ENCODE peak calls at places on chromosome 4, in eight cellular contexts. W is GM23338; Y is H7; J is naive thymus-derived CD4-positive, alpha-beta T cell; K is brain microvascular endothelial cell; Z is hepatocyte; L is neural progenitor cell; U is CD8-positive, alpha-beta memory T cell. T is an unnamed sample. For H3K27me3, the result is how much of the 10 kb centered on the place peaks cover.

GRCh38 chr4:67234296-67234695 is 311.0 kb downstream of the CENPC start:
- DNase-seq in J (no peak), Z (peak), Y (no peak), U (no peak), L (peak), W (peak), K (no peak), T (no peak)

GRCh38 chr4:156824451-156825060 is 147.0 kb downstream of the PDGFC start:
- DNase-seq in U (no peak), Z (no peak), J (no peak), W (no peak), Y (no peak), L (no peak), K (no peak), T (no peak)

GRCh38 chr4:92121099-92121498 is 182.7 kb upstream of the GRID2 start:
- DNase-seq in J (no peak), Y (no peak), Z (peak), W (no peak), U (no peak), L (no peak), K (no peak), T (no peak)

GRCh38 chr4:96183630-96184029 is 343.7 kb downstream of the PDHA2 start:
- DNase-seq in U (no peak), L (no peak), Y (no peak), W (no peak), K (no peak), J (no peak), Z (no peak), T (no peak)

GRCh38 chr4:137641554-137641953 is 109.3 kb upstream of the PCDH18 start:
- DNase-seq in U (no peak), W (no peak), L (no peak), J (no peak), K (peak), Z (no peak), Y (no peak), T (no peak)

GRCh38 chr4:113057891-113058290 is 8.4 kb downstream of the ANK2 start:
- DNase-seq in W (no peak), Y (no peak), U (no peak), J (no peak), K (peak), L (no peak), Z (no peak), T (no peak)

GRCh38 chr4:41320786-41321185 is 64.1 kb downstream of the UCHL1 start:
- DNase-seq in K (no peak), L (no peak), U (no peak), J (no peak), Y (no peak), Z (no peak), W (no peak), T (no peak)

GRCh38 chr4:151801547-151802516 is 41.0 kb upstream of the GATB start:
- DNase-seq in L (peak), J (peak), W (peak), U (peak), Y (peak), K (peak), Z (peak), T (peak)

GRCh38 chr4:37922323-37922722 is 31.4 kb downstream of the TBC1D1 start:
- DNase-seq in L (no peak), U (no peak), Z (no peak), J (no peak), Y (no peak), K (peak), W (no peak), T (no peak)

GRCh38 chr4:40809058-40809457 is 59.3 kb downstream of the NSUN7 start:
- DNase-seq in J (no peak), Y (no peak), U (no peak), L (no peak), Z (peak), W (peak), K (no peak), T (no peak)

GRCh38 chr4:6963139-6963611 is 53.5 kb downstream of the TBC1D14 start:
- DNase-seq in K (peak), U (no peak), Z (no peak), L (no peak), J (no peak), W (no peak), Y (peak), T (no peak)

GRCh38 chr4:126851391-126851790 is 781.4 kb upstream of the INTU start:
- DNase-seq in U (no peak), K (no peak), L (no peak), W (no peak), Y (no peak), Z (no peak), J (no peak), T (no peak)

GRCh38 chr4:119261986-119262385 is 49.5 kb downstream of the USP53 start:
- DNase-seq in K (no peak), U (no peak), J (no peak), L (no peak), Z (no peak), W (no peak), Y (no peak), T (no peak)

GRCh38 chr4:100008048-100008447 is 58.0 kb upstream of the H2AZ1 start:
- DNase-seq in L (no peak), K (peak), W (no peak), Z (no peak), J (no peak), Y (no peak), U (no peak), T (no peak)

GRCh38 chr4:55183926-55184599 is 58.7 kb upstream of the KDR start:
- DNase-seq in L (no peak), K (peak), U (no peak), Y (peak), J (no peak), W (peak), Z (peak), T (no peak)

GRCh38 chr4:37641352-37641751 is 44.8 kb downstream of the RELL1 start:
- DNase-seq in Y (no peak), K (no peak), J (no peak), Z (no peak), W (peak), L (no peak), U (no peak), T (no peak)

GRCh38 chr4:177583000-177583399 is 140.8 kb upstream of the AGA start:
- DNase-seq in Y (no peak), K (no peak), J (no peak), Z (no peak), W (no peak), L (no peak), U (no peak), T (no peak)

GRCh38 chr4:109629775-109630174 is 69.7 kb downstream of the MCUB start:
- DNase-seq in W (peak), K (no peak), J (no peak), U (no peak), Z (no peak), L (no peak), Y (peak), T (no peak)

GRCh38 chr4:52937829-52938228 is 75.7 kb downstream of the RASL11B start:
- DNase-seq in K (no peak), Z (no peak), Y (no peak), W (no peak), U (no peak), L (no peak), J (no peak), T (no peak)

GRCh38 chr4:169826634-169827187 is 69.0 kb upstream of the HPF1 start:
- DNase-seq in K (no peak), Z (no peak), W (no peak), J (no peak), L (no peak), Y (no peak), U (no peak), T (no peak)

GRCh38 chr4:169208090-169208455 is 62.7 kb downstream of the SH3RF1 start:
- DNase-seq in W (peak), J (no peak), Y (no peak), U (no peak), L (peak), K (no peak), Z (no peak), T (no peak)

GRCh38 chr4:150593996-150594395 is 12.0 kb downstream of the MAB21L2 start:
- DNase-seq in U (no peak), Y (no peak), J (no peak), L (no peak), W (no peak), Z (no peak), K (no peak), T (no peak)

GRCh38 chr4:69322055-69322454 is 41.8 kb downstream of the UGT2B28 start:
- DNase-seq in L (no peak), K (peak), Y (no peak), W (no peak), U (no peak), Z (no peak), J (no peak), T (no peak)

GRCh38 chr4:46979283-46979682 is 14.1 kb downstream of the GABRA4 start:
- DNase-seq in Y (no peak), L (no peak), J (no peak), U (no peak), Z (no peak), K (no peak), W (no peak), T (no peak)

GRCh38 chr4:46975841-46976551 is 17.4 kb downstream of the GABRA4 start:
- DNase-seq in L (no peak), W (no peak), Z (no peak), J (no peak), K (no peak), Y (no peak), U (no peak), T (peak)

GRCh38 chr4:46975144-46975543 is 18.2 kb downstream of the GABRA4 start:
- DNase-seq in K (no peak), Z (no peak), J (no peak), Y (no peak), L (no peak), U (no peak), W (no peak), T (no peak)

DNA sequence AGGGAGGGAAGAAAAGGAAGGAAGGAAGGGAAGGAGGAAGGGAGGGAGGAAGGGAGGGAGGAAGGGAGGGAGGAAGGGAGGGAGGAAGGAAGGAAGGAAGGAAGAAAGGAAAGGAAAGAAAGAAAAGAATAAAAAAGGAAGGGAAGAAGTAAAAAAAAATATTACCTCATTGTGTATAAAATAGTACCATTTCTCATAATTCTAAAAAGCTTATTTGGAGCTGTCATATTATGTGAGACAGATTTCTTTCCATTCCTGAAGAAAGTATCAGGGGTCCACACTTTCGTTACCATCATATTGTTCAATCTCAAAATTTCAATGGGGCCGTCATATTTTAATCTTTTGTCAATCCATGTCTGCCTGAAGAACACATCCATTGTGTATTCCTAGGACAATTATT is 16.1 kb downstream of the GABRA4 start:
- DNase-seq in W (no peak), Y (no peak), U (no peak), Z (no peak), L (no peak), K (no peak), J (no peak), T (no peak)
- H3K27me3 ChIP-seq in W (under half), Y (under half), U (under half), Z (under half), L (under half), K (under half), J (under half), T (under half)

DNA sequence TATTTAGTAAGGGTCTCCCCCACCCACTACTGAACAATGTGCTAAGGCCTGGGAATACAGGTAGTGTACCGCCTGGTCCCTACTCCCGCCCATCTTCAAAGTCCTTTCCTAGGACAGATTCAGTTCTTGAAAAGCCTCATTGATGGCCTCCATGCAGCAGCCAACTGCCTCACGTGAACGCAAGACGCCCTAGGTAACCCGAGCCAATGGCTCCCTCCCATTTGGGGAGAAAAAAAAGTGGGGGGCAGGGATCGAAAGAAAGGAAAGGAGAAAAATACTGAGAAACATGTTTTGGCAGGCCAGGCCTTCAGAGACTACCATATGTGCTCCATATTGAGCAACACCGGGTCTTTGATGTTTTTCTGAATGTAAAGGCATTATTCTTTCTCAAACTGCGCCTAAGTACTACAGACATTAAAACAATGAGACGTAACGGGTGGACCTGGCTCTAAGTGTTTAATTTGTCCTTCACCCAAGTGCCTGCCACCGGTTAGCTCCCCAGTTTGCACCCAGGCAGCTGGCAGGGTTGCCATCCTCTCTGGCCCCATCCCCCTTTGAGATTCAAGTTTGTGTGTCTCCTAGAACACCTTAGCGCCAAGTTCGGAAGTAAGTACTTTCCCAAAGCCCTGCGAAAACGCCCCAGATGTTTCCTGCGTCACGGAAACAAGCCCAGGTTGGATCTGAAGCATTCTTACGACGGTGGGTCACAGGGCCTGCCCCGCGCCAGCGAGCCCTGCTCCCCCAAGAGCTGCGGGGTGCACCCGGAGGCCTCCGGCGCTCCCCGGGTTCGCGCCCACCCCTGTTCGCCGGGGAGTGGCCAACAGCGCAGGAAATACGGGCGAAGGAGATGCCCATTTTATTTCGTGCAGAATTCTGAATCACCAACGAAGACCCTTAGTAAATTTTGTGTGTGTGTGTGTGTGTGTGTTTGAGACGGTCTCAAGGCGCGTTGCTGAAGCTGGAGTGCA is 30.2 kb downstream of the HAND2 start:
- DNase-seq in Y (peak), U (no peak), W (peak), J (no peak), L (no peak), K (no peak), Z (no peak), T (no peak)
- H3K27me3 ChIP-seq in Y (half or more), U (under half), W (half or more), J (under half), L (half or more), K (under half), Z (half or more), T (under half)

GRCh38 chr4:16869594-16870245 is 28.7 kb downstream of the LDB2 start:
- DNase-seq in K (no peak), L (no peak), U (no peak), Y (no peak), Z (no peak), J (no peak), W (no peak), T (no peak)

GRCh38 chr4:16881151-16881884 is 17.1 kb downstream of the LDB2 start:
- DNase-seq in U (no peak), Y (no peak), L (no peak), W (no peak), K (no peak), Z (no peak), J (no peak), T (no peak)

DNA sequence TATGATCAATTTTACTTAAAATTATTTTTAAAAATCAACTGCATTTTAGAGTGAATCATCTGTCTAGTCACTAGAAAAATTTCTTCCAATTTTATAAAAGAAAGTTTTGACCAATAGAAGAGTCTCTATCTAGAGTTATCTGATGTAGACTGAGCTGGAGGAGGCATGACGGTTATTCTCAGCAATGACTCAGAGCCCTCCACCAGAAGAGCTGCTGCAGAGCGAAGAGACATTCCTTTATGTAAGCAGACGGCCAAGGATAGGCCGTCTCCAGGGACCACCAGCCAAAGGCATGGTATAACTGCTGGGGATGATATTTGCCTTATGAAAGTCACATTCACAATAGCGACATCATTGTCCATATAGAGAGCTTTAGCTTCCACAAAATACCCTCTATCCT is 23.0 kb downstream of the LDB2 start:
- DNase-seq in L (no peak), U (no peak), J (no peak), W (no peak), Y (no peak), K (peak), Z (peak), T (no peak)
- H3K27me3 ChIP-seq in L (under half), U (under half), J (under half), W (under half), Y (under half), K (under half), Z (under half), T (under half)

GRCh38 chr4:1462768-1463075 is 56.5 kb upstream of the NKX1-1 start:
- DNase-seq in U (no peak), Z (no peak), J (no peak), K (no peak), Y (no peak), L (no peak), W (no peak), T (no peak)

GRCh38 chr4:1462009-1462767 is 55.9 kb upstream of the NKX1-1 start:
- DNase-seq in U (no peak), L (no peak), J (no peak), W (no peak), Z (no peak), K (no peak), Y (peak), T (no peak)

GRCh38 chr4:1463088-1463926 is 57.1 kb upstream of the NKX1-1 start:
- DNase-seq in Z (peak), U (no peak), W (no peak), J (no peak), L (no peak), K (peak), Y (peak), T (peak)

GRCh38 chr4:1459664-1460511 is 53.6 kb upstream of the NKX1-1 start:
- DNase-seq in U (no peak), W (no peak), J (no peak), K (no peak), Y (peak), Z (no peak), L (no peak), T (no peak)

GRCh38 chr4:1460967-1461868 is 55.0 kb upstream of the NKX1-1 start:
- DNase-seq in J (no peak), K (no peak), L (no peak), W (no peak), Y (peak), U (no peak), Z (no peak), T (no peak)
- H3K27me3 ChIP-seq in J (under half), K (half or more), L (under half), W (under half), Y (under half), U (under half), Z (under half), T (under half)

GRCh38 chr4:3744901-3745300 is 21.3 kb upstream of the ADRA2C start:
- DNase-seq in U (no peak), J (no peak), Z (no peak), L (peak), Y (no peak), W (no peak), K (no peak), T (no peak)
- H3K27me3 ChIP-seq in U (under half), J (under half), Z (half or more), L (half or more), Y (under half), W (under half), K (under half), T (under half)

GRCh38 chr4:120318447-120318846 is 251.8 kb upstream of the MAD2L1 start:
- DNase-seq in K (no peak), L (peak), Z (no peak), W (no peak), Y (no peak), U (no peak), J (no peak), T (no peak)
- H3K27me3 ChIP-seq in K (under half), L (under half), Z (under half), W (under half), Y (under half), U (under half), J (under half), T (under half)

DNA sequence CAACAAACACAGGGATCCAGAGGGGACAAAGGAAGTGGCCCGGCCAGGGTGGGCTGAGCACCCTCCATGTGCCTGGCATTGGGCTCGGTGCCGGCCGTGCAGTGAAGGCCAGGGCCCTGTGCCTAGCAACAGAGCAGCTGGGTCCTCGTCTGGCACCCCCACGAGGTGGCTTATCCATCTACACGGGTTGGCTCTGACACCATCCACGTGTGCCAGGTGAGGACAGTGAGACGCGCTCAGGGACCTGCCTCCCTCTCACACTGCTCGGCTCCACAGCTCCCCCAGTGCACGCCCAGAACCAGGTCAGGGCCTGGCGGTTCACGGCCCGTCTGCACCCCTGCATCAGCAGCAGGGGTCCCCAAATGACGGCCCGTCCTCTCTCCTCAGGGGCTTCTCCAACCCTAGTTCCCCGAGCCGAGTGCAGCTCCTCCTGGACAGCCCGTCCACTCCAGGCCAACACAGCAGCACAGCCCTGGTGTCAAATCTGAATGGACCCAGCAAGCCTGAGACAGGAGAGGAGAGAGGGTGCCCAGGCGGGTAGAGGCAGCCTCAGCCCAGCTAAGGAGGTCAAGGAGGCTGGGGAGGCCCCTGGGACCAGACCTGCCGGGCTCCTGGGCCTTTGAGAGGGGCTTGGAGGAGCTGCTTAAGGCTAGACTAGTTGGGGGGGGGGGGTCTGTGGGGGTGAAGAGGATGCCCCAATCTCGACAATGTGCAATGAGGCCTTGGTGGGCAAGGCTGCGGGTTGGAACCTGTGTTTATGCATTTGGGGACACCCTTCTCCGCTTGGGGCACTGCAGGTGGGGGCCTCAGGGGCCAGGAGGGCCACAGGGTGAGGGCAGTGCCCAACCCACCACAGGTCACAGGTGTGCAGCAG is 113.6 kb downstream of the FAM53A start:
- DNase-seq in J (no peak), Y (peak), L (no peak), K (no peak), Z (no peak), U (no peak), W (peak), T (no peak)
- H3K27me3 ChIP-seq in J (under half), Y (under half), L (under half), K (under half), Z (under half), U (under half), W (under half), T (under half)